ENCODE peak calls at places on chromosomes 11 and 22, in ten cellular contexts. One of them, this sample, is unnamed.

GRCh38 chr22:18057568-18058209 is 20.1 kb upstream of the PEX26 start:
- DNase-seq in adrenal gland: peak; percentile 96
- DNase-seq in right lobe of liver: peak; percentile 70
- DNase-seq in A549: peak; percentile 60
- DNase-seq in spleen: peak; percentile 88
- DNase-seq in IMR-90: peak; percentile 100
- DNase-seq in uterus: peak; percentile 98
- DNase-seq in sigmoid colon: peak; percentile 98
- DNase-seq in HepG2: peak; percentile 63
- DNase-seq in ovary: peak; percentile 85
- DNase-seq in this sample: peak; percentile 79

GRCh38 chr11:117064275-117064674 is 34.0 kb downstream of the SIK3 start:
- DNase-seq in adrenal gland: no peak
- DNase-seq in right lobe of liver: no peak
- DNase-seq in A549: no peak
- DNase-seq in spleen: no peak
- DNase-seq in IMR-90: peak; percentile 68
- DNase-seq in uterus: no peak
- DNase-seq in sigmoid colon: no peak
- DNase-seq in HepG2: no peak
- DNase-seq in ovary: no peak
- DNase-seq in this sample: no peak

GRCh38 chr11:16395601-16396000 is 39.3 kb upstream of the SOX6 start:
- DNase-seq in adrenal gland: no peak
- DNase-seq in right lobe of liver: no peak
- DNase-seq in A549: no peak
- DNase-seq in spleen: no peak
- DNase-seq in IMR-90: peak; percentile 56
- DNase-seq in uterus: no peak
- DNase-seq in sigmoid colon: no peak
- DNase-seq in HepG2: no peak
- DNase-seq in ovary: no peak
- DNase-seq in this sample: no peak

GRCh38 chr11:114296190-114296978 is at the start of gene NNMT:
- DNase-seq in adrenal gland: peak; percentile 53
- DNase-seq in right lobe of liver: peak; percentile 78
- DNase-seq in A549: no peak
- DNase-seq in spleen: no peak
- DNase-seq in IMR-90: peak; percentile 97
- DNase-seq in uterus: peak; percentile 85
- DNase-seq in sigmoid colon: peak; percentile 90
- DNase-seq in HepG2: no peak
- DNase-seq in ovary: peak; percentile 68
- DNase-seq in this sample: peak; percentile 94

GRCh38 chr11:17599460-17599925 is 52.4 kb downstream of the OTOG start:
- DNase-seq in adrenal gland: no peak
- DNase-seq in right lobe of liver: no peak
- DNase-seq in A549: no peak
- DNase-seq in spleen: peak; percentile 70
- DNase-seq in IMR-90: no peak
- DNase-seq in uterus: no peak
- DNase-seq in sigmoid colon: peak; percentile 47
- DNase-seq in HepG2: no peak
- DNase-seq in ovary: no peak
- DNase-seq in this sample: peak; percentile 11

GRCh38 chr22:49647346-49648026 is 180.2 kb downstream of the BRD1 start:
- DNase-seq in adrenal gland: no peak
- DNase-seq in right lobe of liver: peak; percentile 10
- DNase-seq in A549: peak; percentile 31
- DNase-seq in spleen: no peak
- DNase-seq in IMR-90: no peak
- DNase-seq in uterus: no peak
- DNase-seq in sigmoid colon: no peak
- DNase-seq in HepG2: no peak
- DNase-seq in ovary: no peak
- DNase-seq in this sample: no peak

GRCh38 chr11:16604784-16605439 is 133.5 kb upstream of the C11orf58 start:
- DNase-seq in adrenal gland: peak; percentile 62
- DNase-seq in right lobe of liver: peak; percentile 61
- DNase-seq in A549: peak; percentile 46
- DNase-seq in spleen: peak; percentile 80
- DNase-seq in IMR-90: peak; percentile 35
- DNase-seq in uterus: no peak
- DNase-seq in sigmoid colon: peak; percentile 64
- DNase-seq in HepG2: no peak
- DNase-seq in ovary: peak; percentile 52
- DNase-seq in this sample: no peak

GRCh38 chr22:27966168-27967064 is 47.4 kb upstream of the PITPNB start:
- DNase-seq in adrenal gland: no peak
- DNase-seq in right lobe of liver: no peak
- DNase-seq in A549: no peak
- DNase-seq in spleen: no peak
- DNase-seq in IMR-90: no peak
- DNase-seq in uterus: no peak
- DNase-seq in sigmoid colon: no peak
- DNase-seq in HepG2: no peak
- DNase-seq in ovary: no peak
- DNase-seq in this sample: no peak

GRCh38 chr11:28318861-28319260 is 210.7 kb downstream of the METTL15 start:
- DNase-seq in adrenal gland: no peak
- DNase-seq in right lobe of liver: no peak
- DNase-seq in A549: no peak
- DNase-seq in spleen: no peak
- DNase-seq in IMR-90: no peak
- DNase-seq in uterus: no peak
- DNase-seq in sigmoid colon: no peak
- DNase-seq in HepG2: no peak
- DNase-seq in ovary: no peak
- DNase-seq in this sample: no peak

GRCh38 chr11:115503886-115504278 is 333 bp downstream of the CADM1 start:
- DNase-seq in adrenal gland: no peak
- DNase-seq in right lobe of liver: no peak
- DNase-seq in A549: peak; percentile 28
- DNase-seq in spleen: peak; percentile 74
- DNase-seq in IMR-90: no peak
- DNase-seq in uterus: no peak
- DNase-seq in sigmoid colon: no peak
- DNase-seq in HepG2: peak; percentile 5
- DNase-seq in ovary: no peak
- DNase-seq in this sample: no peak

GRCh38 chr11:115503083-115503885 is 931 bp downstream of the CADM1 start:
- DNase-seq in adrenal gland: peak; percentile 77
- DNase-seq in right lobe of liver: peak; percentile 87
- DNase-seq in A549: peak; percentile 21
- DNase-seq in spleen: peak; percentile 81
- DNase-seq in IMR-90: peak; percentile 71
- DNase-seq in uterus: peak; percentile 47
- DNase-seq in sigmoid colon: peak; percentile 81
- DNase-seq in HepG2: peak; percentile 51
- DNase-seq in ovary: peak; percentile 76
- DNase-seq in this sample: peak; percentile 90

GRCh38 chr11:115502636-115503082 is 1.6 kb downstream of the CADM1 start:
- DNase-seq in adrenal gland: no peak
- DNase-seq in right lobe of liver: no peak
- DNase-seq in A549: no peak
- DNase-seq in spleen: no peak
- DNase-seq in IMR-90: no peak
- DNase-seq in uterus: peak; percentile 14
- DNase-seq in sigmoid colon: no peak
- DNase-seq in HepG2: peak; percentile 12
- DNase-seq in ovary: no peak
- DNase-seq in this sample: no peak

GRCh38 chr11:115505165-115505564 is 950 bp upstream of the CADM1 start:
- DNase-seq in adrenal gland: no peak
- DNase-seq in right lobe of liver: peak; percentile 32
- DNase-seq in A549: peak; percentile 7
- DNase-seq in spleen: no peak
- DNase-seq in IMR-90: no peak
- DNase-seq in uterus: peak; percentile 17
- DNase-seq in sigmoid colon: no peak
- DNase-seq in HepG2: no peak
- DNase-seq in ovary: peak; percentile 35
- DNase-seq in this sample: no peak

DNA sequence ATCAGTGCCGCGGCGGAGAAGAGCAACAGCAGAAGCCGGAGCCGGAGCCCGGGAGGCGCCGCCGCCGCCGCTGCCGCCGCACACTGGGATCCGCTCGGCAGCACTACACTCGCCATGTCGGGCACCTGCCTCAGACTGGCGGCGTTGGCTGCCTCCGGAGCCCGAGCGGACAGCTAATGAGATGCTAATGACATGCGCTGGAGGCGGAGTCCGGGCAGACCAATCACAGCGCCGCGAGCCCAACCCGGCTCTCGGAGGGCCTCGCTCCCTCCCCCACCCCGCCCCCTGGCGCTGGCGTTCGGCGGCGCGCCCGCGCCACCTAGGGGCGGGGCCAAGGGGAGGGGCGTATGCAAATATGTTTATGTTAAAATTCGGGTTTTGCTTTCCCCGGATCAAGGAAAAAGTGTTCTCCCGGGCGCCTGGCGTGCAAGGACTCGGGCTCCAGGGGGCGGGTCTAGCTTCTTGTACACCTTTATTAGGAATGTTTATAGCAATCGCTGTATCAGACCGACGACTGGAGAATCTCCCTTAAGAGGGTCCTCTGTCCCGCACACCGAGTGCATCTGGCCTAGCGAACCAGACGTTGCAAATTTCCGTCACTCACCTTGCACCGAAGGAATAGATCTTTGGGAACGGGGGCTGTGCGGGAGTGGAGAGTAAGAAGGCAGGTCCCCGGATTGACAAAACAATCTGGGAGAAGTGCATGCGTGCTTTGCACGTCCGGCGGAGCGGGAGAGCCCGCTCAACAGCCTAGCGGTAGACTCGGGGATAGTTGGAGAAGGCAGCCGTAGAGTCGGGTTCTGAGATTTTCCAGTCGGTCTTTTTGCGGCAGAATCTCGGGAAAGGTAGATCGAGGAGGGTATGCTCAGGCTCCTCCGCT is at the start of gene CADM1:
- DNase-seq in adrenal gland: peak; percentile 98
- DNase-seq in right lobe of liver: peak; percentile 96
- DNase-seq in A549: peak; percentile 70
- DNase-seq in spleen: peak; percentile 92
- DNase-seq in IMR-90: peak; percentile 95
- DNase-seq in uterus: peak; percentile 95
- DNase-seq in sigmoid colon: peak; percentile 97
- DNase-seq in HepG2: peak; percentile 92
- DNase-seq in ovary: peak; percentile 97
- DNase-seq in this sample: peak; percentile 98
- TF ChIP-seq POLR2A in adrenal gland: peak; percentile 82
- TF ChIP-seq POLR2A in right lobe of liver: peak; percentile 98
- TF ChIP-seq POLR2A in A549: peak; percentile 93
- TF ChIP-seq POLR2A in spleen: no peak
- TF ChIP-seq POLR2A in IMR-90: peak; percentile 97
- TF ChIP-seq POLR2A in uterus: peak; percentile 92
- TF ChIP-seq POLR2A in sigmoid colon: peak; percentile 55
- TF ChIP-seq POLR2A in HepG2: peak; percentile 97
- TF ChIP-seq POLR2A in ovary: peak; percentile 85
- TF ChIP-seq POLR2A in this sample: no peak

DNA sequence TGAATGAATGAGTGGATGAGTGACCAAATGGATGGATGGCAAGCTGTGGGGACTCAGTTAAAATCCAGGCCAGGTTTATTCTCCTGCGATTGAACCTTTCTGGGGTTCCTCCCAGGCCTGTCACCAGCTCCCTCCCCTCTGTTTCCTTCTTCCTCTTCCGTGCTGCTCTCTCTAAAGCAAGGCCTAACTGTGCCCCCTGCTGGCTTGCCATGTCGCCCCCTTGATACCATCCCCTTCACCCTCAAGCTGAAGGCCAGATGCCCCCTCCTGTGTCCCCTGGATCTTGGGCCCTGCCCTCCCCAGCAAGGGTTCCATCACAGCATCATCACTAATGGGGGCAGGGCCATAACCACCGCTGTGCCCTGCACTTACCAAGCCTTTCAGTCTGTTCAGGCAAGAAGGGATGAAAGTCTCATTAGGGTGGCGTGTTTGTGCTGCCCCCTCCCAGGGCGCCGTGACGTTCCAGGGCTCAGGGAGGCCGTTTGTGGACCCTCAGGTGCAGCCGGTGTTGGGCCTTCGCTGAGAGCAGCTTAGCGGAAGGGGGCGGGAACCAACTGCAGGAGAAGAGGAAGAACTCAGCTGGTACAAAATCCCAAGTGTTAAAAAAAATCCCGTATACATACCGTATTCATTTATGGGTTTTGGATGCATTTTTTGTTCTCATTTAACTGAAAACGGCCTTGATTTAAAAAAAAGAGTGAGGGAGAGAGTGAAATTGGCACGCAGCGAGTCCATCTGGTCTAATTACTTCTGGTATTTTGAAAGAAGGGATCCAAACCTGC is 69.9 kb downstream of the MPPED1 start:
- DNase-seq in adrenal gland: no peak
- DNase-seq in right lobe of liver: no peak
- DNase-seq in A549: no peak
- DNase-seq in spleen: peak; percentile 78
- DNase-seq in IMR-90: no peak
- DNase-seq in uterus: no peak
- DNase-seq in sigmoid colon: no peak
- DNase-seq in HepG2: peak; percentile 18
- DNase-seq in ovary: no peak
- DNase-seq in this sample: no peak
- H3K4me3 ChIP-seq in adrenal gland: no peak overlapping the region
- H3K4me3 ChIP-seq in right lobe of liver: no peak overlapping the region
- H3K4me3 ChIP-seq in A549: no peak overlapping the region
- H3K4me3 ChIP-seq in spleen: no peak overlapping the region
- H3K4me3 ChIP-seq in IMR-90: no peak overlapping the region
- H3K4me3 ChIP-seq in uterus: no peak overlapping the region
- H3K4me3 ChIP-seq in sigmoid colon: no peak overlapping the region
- H3K4me3 ChIP-seq in HepG2: no peak overlapping the region
- H3K4me3 ChIP-seq in ovary: no peak overlapping the region
- H3K4me3 ChIP-seq in this sample: no peak overlapping the region

GRCh38 chr22:44331881-44332714 is 19.3 kb upstream of the SHISAL1 start:
- DNase-seq in adrenal gland: no peak
- DNase-seq in right lobe of liver: no peak
- DNase-seq in A549: peak; percentile 16
- DNase-seq in spleen: no peak
- DNase-seq in IMR-90: peak; percentile 33
- DNase-seq in uterus: no peak
- DNase-seq in sigmoid colon: peak; percentile 72
- DNase-seq in HepG2: no peak
- DNase-seq in ovary: no peak
- DNase-seq in this sample: no peak
- TF ChIP-seq CTCF in adrenal gland: no peak
- TF ChIP-seq CTCF in right lobe of liver: no peak
- TF ChIP-seq CTCF in A549: no peak
- TF ChIP-seq CTCF in spleen: no peak
- TF ChIP-seq CTCF in IMR-90: peak; percentile 28
- TF ChIP-seq CTCF in uterus: no peak
- TF ChIP-seq CTCF in sigmoid colon: no peak
- TF ChIP-seq CTCF in HepG2: no peak
- TF ChIP-seq CTCF in ovary: no peak
- TF ChIP-seq CTCF in this sample: no peak

DNA sequence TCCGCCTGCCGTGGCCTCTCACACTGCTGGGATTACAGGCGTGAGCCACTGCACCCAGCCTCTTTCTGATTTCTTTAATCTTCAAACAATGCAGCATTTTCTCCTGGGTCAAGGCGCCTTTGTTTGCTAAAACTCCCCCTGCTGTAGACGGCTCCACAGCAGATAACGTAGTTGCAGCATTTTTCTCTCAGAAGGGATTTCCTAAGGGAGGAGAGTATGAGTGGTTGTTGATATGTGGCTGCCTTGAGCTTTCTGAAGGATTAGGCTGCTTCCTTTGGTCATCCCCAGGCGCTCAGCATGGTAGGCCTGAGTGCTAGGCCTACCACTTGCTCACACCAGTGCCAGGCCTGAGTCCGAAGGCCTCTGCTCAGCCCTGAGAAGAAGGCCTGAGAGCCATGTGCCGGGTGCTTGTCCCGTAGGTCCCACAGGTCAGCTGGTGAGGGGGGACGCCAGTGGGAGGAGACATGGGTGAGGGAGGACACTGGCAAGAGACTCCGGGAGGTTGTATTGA is 18.1 kb downstream of the SMARCB1 start:
- DNase-seq in adrenal gland: no peak
- DNase-seq in right lobe of liver: no peak
- DNase-seq in A549: no peak
- DNase-seq in spleen: peak; percentile 68
- DNase-seq in IMR-90: no peak
- DNase-seq in uterus: no peak
- DNase-seq in sigmoid colon: no peak
- DNase-seq in HepG2: no peak
- DNase-seq in ovary: peak; percentile 65
- DNase-seq in this sample: no peak
- TF ChIP-seq POLR2A in adrenal gland: no peak
- TF ChIP-seq POLR2A in right lobe of liver: no peak
- TF ChIP-seq POLR2A in A549: no peak
- TF ChIP-seq POLR2A in spleen: no peak
- TF ChIP-seq POLR2A in IMR-90: no peak
- TF ChIP-seq POLR2A in uterus: no peak
- TF ChIP-seq POLR2A in sigmoid colon: no peak
- TF ChIP-seq POLR2A in HepG2: no peak
- TF ChIP-seq POLR2A in ovary: no peak
- TF ChIP-seq POLR2A in this sample: no peak